ENCODE peak calls at places on chromosomes 7 and 10, in ten cellular contexts. One of them, this sample, is unnamed.

GRCh38 chr7:12111461-12112405 is 99.4 kb upstream of the TMEM106B start:
- DNase-seq in heart right ventricle: no peak
- DNase-seq in naive thymus-derived CD4-positive, alpha-beta T cell: peak; percentile 11
- DNase-seq in small intestine: peak; percentile 39
- DNase-seq in AG04450: no peak
- DNase-seq in AG10803: peak; percentile 1
- DNase-seq in uterus: peak; percentile 17
- DNase-seq in GM23248: peak; percentile 19
- DNase-seq in adrenal gland: peak; percentile 70
- DNase-seq in mammary epithelial cell: no peak
- DNase-seq in this sample: peak; percentile 68

GRCh38 chr10:103695584-103696005 is 159.8 kb downstream of the SH3PXD2A start:
- DNase-seq in heart right ventricle: no peak
- DNase-seq in naive thymus-derived CD4-positive, alpha-beta T cell: no peak
- DNase-seq in small intestine: peak; percentile 94
- DNase-seq in AG04450: no peak
- DNase-seq in AG10803: peak; percentile 88
- DNase-seq in uterus: no peak
- DNase-seq in GM23248: peak; percentile 85
- DNase-seq in adrenal gland: no peak
- DNase-seq in mammary epithelial cell: no peak
- DNase-seq in this sample: no peak

GRCh38 chr10:49287689-49288340 is 11.2 kb upstream of the C10orf71 start:
- DNase-seq in heart right ventricle: no peak
- DNase-seq in naive thymus-derived CD4-positive, alpha-beta T cell: no peak
- DNase-seq in small intestine: no peak
- DNase-seq in AG04450: no peak
- DNase-seq in AG10803: no peak
- DNase-seq in uterus: no peak
- DNase-seq in GM23248: no peak
- DNase-seq in adrenal gland: no peak
- DNase-seq in mammary epithelial cell: no peak
- DNase-seq in this sample: no peak

GRCh38 chr10:11687779-11688447 is 54.3 kb upstream of the ECHDC3 start:
- DNase-seq in heart right ventricle: no peak
- DNase-seq in naive thymus-derived CD4-positive, alpha-beta T cell: no peak
- DNase-seq in small intestine: peak; percentile 37
- DNase-seq in AG04450: no peak
- DNase-seq in AG10803: no peak
- DNase-seq in uterus: no peak
- DNase-seq in GM23248: no peak
- DNase-seq in adrenal gland: no peak
- DNase-seq in mammary epithelial cell: peak; percentile 71
- DNase-seq in this sample: peak; percentile 93

GRCh38 chr7:84697506-84697905 is 489.4 kb downstream of the SEMA3D start:
- DNase-seq in heart right ventricle: no peak
- DNase-seq in naive thymus-derived CD4-positive, alpha-beta T cell: no peak
- DNase-seq in small intestine: peak; percentile 37
- DNase-seq in AG04450: peak; percentile 66
- DNase-seq in AG10803: peak; percentile 82
- DNase-seq in uterus: no peak
- DNase-seq in GM23248: peak; percentile 91
- DNase-seq in adrenal gland: no peak
- DNase-seq in mammary epithelial cell: peak; percentile 84
- DNase-seq in this sample: peak; percentile 92

GRCh38 chr7:130394421-130395188 is 14.3 kb downstream of the CPA1 start:
- DNase-seq in heart right ventricle: no peak
- DNase-seq in naive thymus-derived CD4-positive, alpha-beta T cell: peak; percentile 61
- DNase-seq in small intestine: peak; percentile 13
- DNase-seq in AG04450: no peak
- DNase-seq in AG10803: no peak
- DNase-seq in uterus: no peak
- DNase-seq in GM23248: no peak
- DNase-seq in adrenal gland: no peak
- DNase-seq in mammary epithelial cell: no peak
- DNase-seq in this sample: no peak

GRCh38 chr7:3002631-3003030 is 41.0 kb downstream of the CARD11 start:
- DNase-seq in heart right ventricle: no peak
- DNase-seq in naive thymus-derived CD4-positive, alpha-beta T cell: no peak
- DNase-seq in small intestine: no peak
- DNase-seq in AG04450: no peak
- DNase-seq in AG10803: no peak
- DNase-seq in uterus: no peak
- DNase-seq in GM23248: no peak
- DNase-seq in adrenal gland: no peak
- DNase-seq in mammary epithelial cell: no peak
- DNase-seq in this sample: no peak

GRCh38 chr10:28984431-28984830 is 304.4 kb upstream of the LYZL1 start:
- DNase-seq in heart right ventricle: peak; percentile 84
- DNase-seq in naive thymus-derived CD4-positive, alpha-beta T cell: no peak
- DNase-seq in small intestine: peak; percentile 8
- DNase-seq in AG04450: peak; percentile 27
- DNase-seq in AG10803: peak; percentile 86
- DNase-seq in uterus: peak; percentile 87
- DNase-seq in GM23248: peak; percentile 79
- DNase-seq in adrenal gland: peak; percentile 76
- DNase-seq in mammary epithelial cell: peak; percentile 83
- DNase-seq in this sample: peak; percentile 75

GRCh38 chr10:69573056-69573806 is at the start of gene NEUROG3:
- DNase-seq in heart right ventricle: peak; percentile 36
- DNase-seq in naive thymus-derived CD4-positive, alpha-beta T cell: no peak
- DNase-seq in small intestine: no peak
- DNase-seq in AG04450: no peak
- DNase-seq in AG10803: no peak
- DNase-seq in uterus: no peak
- DNase-seq in GM23248: no peak
- DNase-seq in adrenal gland: no peak
- DNase-seq in mammary epithelial cell: no peak
- DNase-seq in this sample: no peak

GRCh38 chr10:69571618-69572158 is 1.5 kb downstream of the NEUROG3 start:
- DNase-seq in heart right ventricle: no peak
- DNase-seq in naive thymus-derived CD4-positive, alpha-beta T cell: no peak
- DNase-seq in small intestine: no peak
- DNase-seq in AG04450: no peak
- DNase-seq in AG10803: no peak
- DNase-seq in uterus: no peak
- DNase-seq in GM23248: no peak
- DNase-seq in adrenal gland: no peak
- DNase-seq in mammary epithelial cell: no peak
- DNase-seq in this sample: no peak

GRCh38 chr10:69570050-69570816 is 3.0 kb downstream of the NEUROG3 start:
- DNase-seq in heart right ventricle: no peak
- DNase-seq in naive thymus-derived CD4-positive, alpha-beta T cell: no peak
- DNase-seq in small intestine: no peak
- DNase-seq in AG04450: no peak
- DNase-seq in AG10803: no peak
- DNase-seq in uterus: no peak
- DNase-seq in GM23248: no peak
- DNase-seq in adrenal gland: no peak
- DNase-seq in mammary epithelial cell: no peak
- DNase-seq in this sample: no peak

GRCh38 chr10:69574571-69574978 is 1.4 kb upstream of the NEUROG3 start:
- DNase-seq in heart right ventricle: no peak
- DNase-seq in naive thymus-derived CD4-positive, alpha-beta T cell: no peak
- DNase-seq in small intestine: no peak
- DNase-seq in AG04450: no peak
- DNase-seq in AG10803: no peak
- DNase-seq in uterus: no peak
- DNase-seq in GM23248: no peak
- DNase-seq in adrenal gland: no peak
- DNase-seq in mammary epithelial cell: no peak
- DNase-seq in this sample: no peak

DNA sequence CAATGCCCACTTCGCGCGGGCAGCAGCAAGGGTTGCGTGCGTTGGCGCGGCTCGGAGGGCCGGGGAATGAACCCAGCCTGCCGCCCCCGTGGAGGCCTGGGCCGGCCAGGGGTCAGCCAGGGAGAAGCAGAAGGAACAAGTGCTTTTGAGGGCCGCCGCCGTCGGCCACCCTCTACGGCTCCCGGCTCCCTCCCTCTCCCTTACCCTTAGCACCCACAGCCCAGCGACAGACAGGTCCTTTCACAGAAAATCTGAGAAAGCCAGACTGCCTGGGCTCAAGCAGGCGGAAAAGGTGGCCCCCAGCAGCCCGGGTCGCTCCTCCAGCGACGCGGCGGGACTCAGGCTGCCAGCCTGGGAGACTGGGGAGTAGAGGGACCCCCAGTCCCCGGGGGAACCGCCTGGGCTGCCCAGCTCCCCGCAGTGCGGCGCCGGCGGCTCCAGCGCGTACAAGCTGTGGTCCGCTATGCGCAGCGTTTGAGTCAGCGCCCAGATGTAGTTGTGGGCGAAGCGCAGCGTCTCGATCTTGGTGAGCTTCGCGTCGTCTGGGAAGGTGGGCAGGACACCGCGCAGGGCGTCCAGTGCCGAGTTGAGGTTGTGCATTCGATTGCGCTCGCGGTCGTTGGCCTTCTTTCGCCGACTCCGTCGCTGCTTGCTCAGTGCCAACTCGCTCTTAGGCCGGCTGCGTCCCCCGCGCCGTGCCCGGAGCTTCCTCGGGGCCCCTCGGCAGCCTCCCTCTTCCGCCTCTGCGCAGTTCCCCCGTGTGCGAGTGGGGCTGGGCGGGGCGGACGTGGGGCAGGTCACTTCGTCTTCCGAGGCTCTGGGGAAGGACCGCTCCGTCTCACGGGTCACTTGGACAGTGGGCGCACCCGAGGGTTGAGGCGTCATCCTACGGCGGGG is 815 bp downstream of the NEUROG3 start:
- DNase-seq in heart right ventricle: no peak
- DNase-seq in naive thymus-derived CD4-positive, alpha-beta T cell: no peak
- DNase-seq in small intestine: no peak
- DNase-seq in AG04450: no peak
- DNase-seq in AG10803: no peak
- DNase-seq in uterus: no peak
- DNase-seq in GM23248: peak; percentile 22
- DNase-seq in adrenal gland: no peak
- DNase-seq in mammary epithelial cell: peak; percentile 14
- DNase-seq in this sample: peak; percentile 19
- H3K4me3 ChIP-seq in heart right ventricle: peak overlapping the region; percentile 26
- H3K4me3 ChIP-seq in naive thymus-derived CD4-positive, alpha-beta T cell: peak overlapping the region; percentile 47
- H3K4me3 ChIP-seq in small intestine: peak overlapping the region; percentile 17
- H3K4me3 ChIP-seq in AG04450: no peak overlapping the region
- H3K4me3 ChIP-seq in AG10803: no peak overlapping the region
- H3K4me3 ChIP-seq in uterus: no peak overlapping the region
- H3K4me3 ChIP-seq in GM23248: no peak overlapping the region
- H3K4me3 ChIP-seq in adrenal gland: peak overlapping the region; percentile 39
- H3K4me3 ChIP-seq in mammary epithelial cell: no peak overlapping the region
- H3K4me3 ChIP-seq in this sample: no peak overlapping the region

DNA sequence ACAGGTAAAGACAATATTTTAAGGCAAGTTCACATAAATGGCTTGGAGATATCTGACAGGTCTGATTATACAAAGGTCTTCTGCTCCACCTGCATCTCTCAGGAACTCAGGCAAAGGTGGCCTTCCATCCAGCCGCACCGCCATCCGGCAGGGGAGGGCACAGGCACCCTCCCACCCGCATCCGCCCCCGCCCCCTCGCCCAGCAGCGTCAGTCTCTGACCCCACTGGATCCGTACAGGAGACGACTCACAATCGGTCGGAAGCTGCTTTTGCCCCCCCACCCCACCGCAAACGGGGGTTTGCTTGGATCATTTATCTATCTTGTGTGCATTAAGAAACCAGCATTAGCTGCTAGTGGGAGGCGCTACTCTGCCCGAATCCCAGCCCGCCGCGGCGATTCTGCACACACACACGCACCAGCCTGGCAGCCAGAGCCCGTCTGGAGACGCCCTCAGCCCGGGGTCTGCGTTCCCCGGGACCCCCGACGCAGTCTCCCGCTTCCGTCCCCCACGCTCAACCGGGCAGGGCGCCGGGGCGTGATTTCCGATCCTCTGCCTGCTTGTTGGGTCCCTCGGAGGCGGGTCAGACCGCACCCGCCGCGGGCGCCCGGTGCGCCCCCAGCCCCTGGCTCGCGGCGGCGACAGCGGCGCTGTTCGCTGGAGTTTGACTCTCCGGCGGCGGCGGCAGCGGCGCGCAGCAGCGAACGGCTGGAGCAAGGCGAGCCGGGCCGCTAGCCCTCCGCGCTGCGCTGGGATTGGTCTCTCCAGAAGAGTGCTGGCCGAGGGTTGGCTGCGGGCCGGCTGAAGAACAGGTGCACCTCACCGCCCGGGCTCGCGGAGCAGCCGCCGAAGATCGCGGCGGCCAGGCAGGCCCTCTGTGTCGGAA is 820 bp upstream of the NRG3 start:
- DNase-seq in heart right ventricle: peak; percentile 46
- DNase-seq in naive thymus-derived CD4-positive, alpha-beta T cell: no peak
- DNase-seq in small intestine: peak; percentile 5
- DNase-seq in AG04450: no peak
- DNase-seq in AG10803: no peak
- DNase-seq in uterus: no peak
- DNase-seq in GM23248: peak; percentile 13
- DNase-seq in adrenal gland: peak; percentile 61
- DNase-seq in mammary epithelial cell: peak; percentile 12
- DNase-seq in this sample: peak; percentile 44
- H3K4me3 ChIP-seq in heart right ventricle: peak overlapping the region; percentile 28
- H3K4me3 ChIP-seq in naive thymus-derived CD4-positive, alpha-beta T cell: no peak overlapping the region
- H3K4me3 ChIP-seq in small intestine: peak overlapping the region; percentile 24
- H3K4me3 ChIP-seq in AG04450: no peak overlapping the region
- H3K4me3 ChIP-seq in AG10803: no peak overlapping the region
- H3K4me3 ChIP-seq in uterus: no peak overlapping the region
- H3K4me3 ChIP-seq in GM23248: no peak overlapping the region
- H3K4me3 ChIP-seq in adrenal gland: peak overlapping the region; percentile 46
- H3K4me3 ChIP-seq in mammary epithelial cell: no peak overlapping the region
- H3K4me3 ChIP-seq in this sample: no peak overlapping the region

DNA sequence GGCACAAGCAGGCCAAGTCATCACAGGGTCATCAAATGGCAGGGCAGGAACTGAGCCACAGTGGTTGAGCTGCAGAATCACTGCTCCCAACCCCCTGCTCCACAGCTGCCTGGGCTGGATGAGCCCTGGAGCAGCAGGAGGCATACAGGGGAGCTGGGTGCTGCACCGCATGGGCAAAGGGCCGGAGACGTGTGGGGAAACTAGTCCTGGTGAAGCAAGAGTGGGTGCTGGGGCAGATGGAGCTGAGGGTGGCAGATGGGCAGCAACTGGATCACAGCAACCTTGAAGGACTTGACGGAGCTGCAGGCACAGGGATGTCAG is 16.0 kb upstream of the VOPP1 start:
- DNase-seq in heart right ventricle: no peak
- DNase-seq in naive thymus-derived CD4-positive, alpha-beta T cell: no peak
- DNase-seq in small intestine: no peak
- DNase-seq in AG04450: no peak
- DNase-seq in AG10803: no peak
- DNase-seq in uterus: no peak
- DNase-seq in GM23248: no peak
- DNase-seq in adrenal gland: no peak
- DNase-seq in mammary epithelial cell: no peak
- DNase-seq in this sample: no peak
- H3K4me3 ChIP-seq in heart right ventricle: no peak overlapping the region
- H3K4me3 ChIP-seq in naive thymus-derived CD4-positive, alpha-beta T cell: no peak overlapping the region
- H3K4me3 ChIP-seq in small intestine: no peak overlapping the region
- H3K4me3 ChIP-seq in AG04450: no peak overlapping the region
- H3K4me3 ChIP-seq in AG10803: no peak overlapping the region
- H3K4me3 ChIP-seq in uterus: no peak overlapping the region
- H3K4me3 ChIP-seq in GM23248: no peak overlapping the region
- H3K4me3 ChIP-seq in adrenal gland: no peak overlapping the region
- H3K4me3 ChIP-seq in mammary epithelial cell: no peak overlapping the region
- H3K4me3 ChIP-seq in this sample: no peak overlapping the region

DNA sequence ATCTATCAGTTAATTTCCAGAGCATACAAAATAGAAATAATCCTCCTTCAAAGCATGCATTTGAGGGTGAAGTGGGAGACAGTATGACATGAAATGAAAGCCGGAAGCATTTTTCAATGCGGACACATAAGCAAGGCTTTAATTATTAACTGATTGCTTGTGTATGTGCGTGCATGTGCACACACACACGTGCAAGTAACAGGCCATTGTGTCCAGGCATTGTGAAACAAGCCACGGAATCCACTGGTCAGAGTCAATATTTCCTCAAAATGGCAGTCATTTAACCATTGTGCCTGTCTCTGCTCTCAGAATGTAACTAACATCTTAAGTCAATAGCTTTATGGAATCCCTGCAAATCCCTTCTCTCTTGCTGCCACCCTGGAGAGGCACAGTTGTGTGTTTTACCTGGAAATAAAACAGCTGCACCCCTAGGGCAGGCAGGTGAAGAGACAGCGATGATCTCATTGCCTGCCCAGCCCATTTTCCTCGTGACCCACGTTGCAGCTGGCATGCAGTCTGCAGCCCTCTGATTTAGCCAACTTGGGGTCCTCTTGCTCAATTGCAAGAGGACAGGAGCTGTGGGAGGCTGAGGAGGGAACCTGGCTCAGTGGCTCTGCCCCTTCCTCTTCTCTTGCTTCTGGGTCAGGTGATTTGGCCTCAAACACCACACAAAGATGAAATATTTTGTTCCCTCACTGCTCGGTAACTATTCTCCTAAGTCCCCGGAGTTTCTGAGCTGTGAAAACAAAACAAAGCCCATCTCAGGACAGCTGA is 500.9 kb upstream of the ZMIZ1 start:
- DNase-seq in heart right ventricle: no peak
- DNase-seq in naive thymus-derived CD4-positive, alpha-beta T cell: no peak
- DNase-seq in small intestine: peak; percentile 27
- DNase-seq in AG04450: no peak
- DNase-seq in AG10803: no peak
- DNase-seq in uterus: no peak
- DNase-seq in GM23248: no peak
- DNase-seq in adrenal gland: no peak
- DNase-seq in mammary epithelial cell: no peak
- DNase-seq in this sample: peak; percentile 19
- H3K4me3 ChIP-seq in heart right ventricle: no peak overlapping the region
- H3K4me3 ChIP-seq in naive thymus-derived CD4-positive, alpha-beta T cell: no peak overlapping the region
- H3K4me3 ChIP-seq in small intestine: no peak overlapping the region
- H3K4me3 ChIP-seq in AG04450: no peak overlapping the region
- H3K4me3 ChIP-seq in AG10803: no peak overlapping the region
- H3K4me3 ChIP-seq in uterus: no peak overlapping the region
- H3K4me3 ChIP-seq in GM23248: no peak overlapping the region
- H3K4me3 ChIP-seq in adrenal gland: no peak overlapping the region
- H3K4me3 ChIP-seq in mammary epithelial cell: no peak overlapping the region
- H3K4me3 ChIP-seq in this sample: no peak overlapping the region